ENCODE peak calls at places on chromosome 3, in six cellular contexts. Y is caudate nucleus, F is WTC11, I is left cardiac atrium, D is GDM1, P is T-helper 2 cell. Z is an unnamed sample.
A peak's percentile ranks its signal among the peaks of the same experiment; 100 is the strongest.

GRCh38 chr3:36418296-36418695 is 38.0 kb downstream of the STAC start:
- DNase-seq in I (no peak), F (no peak), P (no peak), Y (no peak), D (no peak), Z (no peak)

GRCh38 chr3:180610981-180611380 is 9.0 kb downstream of the TTC14 start:
- DNase-seq in Y (no peak), F (no peak), P (no peak), D (no peak), I (no peak), Z (no peak)

GRCh38 chr3:10474847-10475246 is 30.5 kb downstream of the ATP2B2 start:
- DNase-seq in D (no peak), Y (no peak), I (no peak), F (no peak), P (no peak), Z (no peak)

GRCh38 chr3:127483005-127483641 is 107.4 kb downstream of the TPRA1 start:
- DNase-seq in D (no peak), Y (no peak), P (no peak), F (no peak), I (no peak), Z (no peak)

GRCh38 chr3:116201032-116201690 is 244.1 kb downstream of the LSAMP start:
- DNase-seq in F (no peak), D (no peak), P (no peak), Y (no peak), I (no peak), Z (peak; percentile 25)

GRCh38 chr3:143775401-143775970 is 72.8 kb downstream of the SLC9A9 start:
- DNase-seq in P (no peak), D (peak; percentile 18), I (no peak), F (no peak), Y (no peak), Z (peak; percentile 68)

GRCh38 chr3:14879161-14879888 is 60.6 kb downstream of the FGD5 start:
- DNase-seq in D (no peak), Y (no peak), P (no peak), F (peak; percentile 27), I (peak; percentile 54), Z (peak; percentile 29)

GRCh38 chr3:143600762-143601161 is 247.5 kb downstream of the SLC9A9 start:
- DNase-seq in D (no peak), F (no peak), I (no peak), P (no peak), Y (no peak), Z (no peak)

GRCh38 chr3:171260430-171260829 is 199.8 kb downstream of the TNIK start:
- DNase-seq in P (no peak), Y (no peak), D (no peak), F (no peak), I (no peak), Z (no peak)

GRCh38 chr3:119643528-119643927 is 16.9 kb downstream of the POPDC2 start:
- DNase-seq in F (no peak), I (no peak), Y (no peak), D (no peak), P (no peak), Z (no peak)

GRCh38 chr3:144431134-144431533 is 459.5 kb downstream of the DIPK2A start:
- DNase-seq in D (no peak), Y (no peak), F (no peak), P (no peak), I (no peak), Z (no peak)

GRCh38 chr3:70108072-70108471 is 108.5 kb downstream of the SAMMSON start:
- DNase-seq in I (no peak), D (no peak), P (no peak), Y (no peak), F (peak; percentile 80), Z (no peak)

GRCh38 chr3:138051946-138052802 is 42.2 kb downstream of the CLDN18 start:
- DNase-seq in D (no peak), P (no peak), F (peak; percentile 59), I (peak; percentile 40), Y (no peak), Z (peak; percentile 15)

GRCh38 chr3:108130705-108131104 is 39.9 kb upstream of the CD47 start:
- DNase-seq in P (no peak), D (no peak), I (no peak), Y (no peak), F (no peak), Z (no peak)

GRCh38 chr3:82707035-82707434 is 945.6 kb upstream of the GBE1 start:
- DNase-seq in P (no peak), D (no peak), F (peak; percentile 31), Y (no peak), I (no peak), Z (no peak)

GRCh38 chr3:71672302-71672701 is 52.9 kb downstream of the EIF4E3 start:
- DNase-seq in F (no peak), I (no peak), Y (no peak), D (no peak), P (no peak), Z (no peak)

GRCh38 chr3:194688207-194688711 is 2.6 kb downstream of the FAM43A start:
- DNase-seq in P (peak; percentile 6), I (peak; percentile 55), D (peak; percentile 24), Y (no peak), F (peak; percentile 48), Z (no peak)

GRCh38 chr3:93969443-93969842 is 4.3 kb downstream of the PROS1 start:
- DNase-seq in P (no peak), I (no peak), Y (no peak), D (no peak), F (no peak), Z (no peak)

GRCh38 chr3:9397331-9397910 is at the start of gene SETD5:
- DNase-seq in F (peak; percentile 99), P (peak; percentile 100), D (peak; percentile 96), I (peak; percentile 98), Y (peak; percentile 95), Z (peak; percentile 40)

GRCh38 chr3:107133891-107134290 is 243.3 kb upstream of the CCDC54 start:
- DNase-seq in I (no peak), Y (no peak), P (no peak), F (no peak), D (no peak), Z (no peak)

GRCh38 chr3:141392416-141392815 is 24.1 kb downstream of the ZBTB38 start:
- DNase-seq in D (no peak), F (no peak), P (no peak), I (no peak), Y (no peak), Z (no peak)

GRCh38 chr3:109047366-109047765 is 70.6 kb downstream of the MORC1 start:
- DNase-seq in D (no peak), Y (no peak), P (no peak), I (no peak), F (no peak), Z (no peak)